ENCODE peak calls at places on chromosomes 1 and 21, in ten cellular contexts. X is pancreas, Q is upper lobe of left lung, D is sciatic nerve, Y is PC-3, M is activated B cell treated with CpG ODN at 0.5 μM for 24 hours, L is right lobe of liver, I is natural killer cell, H is K562, C is Right ventricle myocardium superior. A is an unnamed sample.

GRCh38 chr1:58156801-58157200 is 389.7 kb downstream of the OMA1 start:
- ATAC-seq in L (no peak), D (no peak), M (no peak), Q (no peak), I (no peak), H (no peak), C (no peak), X (no peak), Y (no peak), A (no peak)

GRCh38 chr1:57188169-57188568 is 222.4 kb upstream of the C8B start:
- ATAC-seq in M (no peak), D (no peak), X (no peak), Y (no peak), Q (no peak), I (no peak), L (no peak), C (no peak), H (no peak), A (no peak)

GRCh38 chr1:8015809-8016165 is 10.3 kb downstream of the ERRFI1 start:
- ATAC-seq in Y (no peak), M (no peak), L (peak), C (peak), D (peak), I (no peak), X (no peak), H (no peak), Q (no peak), A (peak)

GRCh38 chr1:19410393-19410792 is 74.9 kb downstream of the CAPZB start:
- ATAC-seq in D (no peak), X (no peak), C (no peak), I (no peak), M (no peak), Q (no peak), Y (no peak), L (no peak), H (peak), A (no peak)

GRCh38 chr1:20322825-20323612 is 32.3 kb downstream of the VWA5B1 start:
- ATAC-seq in I (no peak), X (no peak), H (no peak), M (no peak), C (no peak), Q (peak), Y (no peak), D (no peak), L (no peak), A (no peak)

GRCh38 chr1:220076861-220077762 is 12.5 kb downstream of the BPNT1 start:
- ATAC-seq in I (no peak), Q (no peak), M (no peak), L (no peak), X (no peak), Y (peak), C (no peak), H (no peak), D (no peak), A (no peak)

GRCh38 chr1:61254629-61255323 is 172.4 kb downstream of the NFIA start:
- ATAC-seq in X (no peak), I (peak), H (peak), L (peak), Y (peak), C (peak), D (peak), M (no peak), Q (no peak), A (peak)

GRCh38 chr1:66426231-66426853 is 107.6 kb upstream of the SGIP1 start:
- ATAC-seq in Q (no peak), Y (no peak), H (no peak), X (no peak), D (no peak), I (no peak), L (no peak), C (no peak), M (peak), A (no peak)

GRCh38 chr1:199585392-199585791 is 442.1 kb upstream of the NR5A2 start:
- ATAC-seq in C (no peak), X (no peak), H (no peak), L (no peak), M (no peak), I (no peak), D (no peak), Y (peak), Q (no peak), A (no peak)

GRCh38 chr21:46254208-46254975 is 25.8 kb upstream of the LSS start:
- ATAC-seq in L (no peak), C (no peak), M (peak), X (no peak), H (no peak), Y (no peak), D (no peak), Q (no peak), I (no peak), A (no peak)

GRCh38 chr1:226123591-226124471 is 61.3 kb downstream of the H3-3A start:
- ATAC-seq in Q (no peak), M (no peak), X (no peak), Y (peak), I (no peak), L (no peak), D (no peak), C (no peak), H (no peak), A (no peak)

GRCh38 chr1:59579222-59579621 is 235.5 kb upstream of the HOOK1 start:
- ATAC-seq in D (no peak), Q (no peak), Y (no peak), I (no peak), L (no peak), H (no peak), M (no peak), C (no peak), X (no peak), A (no peak)

GRCh38 chr1:42798010-42798409 is 13.2 kb downstream of the TMEM269 start:
- ATAC-seq in Q (no peak), L (no peak), C (no peak), H (peak), I (no peak), X (no peak), Y (no peak), M (no peak), D (no peak), A (no peak)

GRCh38 chr21:36203603-36203889 is 46.9 kb downstream of the DOP1B start:
- ATAC-seq in H (peak), Y (peak), Q (no peak), X (peak), M (peak), D (no peak), L (no peak), C (peak), I (no peak), A (no peak)

GRCh38 chr1:151952811-151953210 is 40.8 kb downstream of the S100A10 start:
- ATAC-seq in I (no peak), Q (no peak), D (no peak), C (no peak), H (no peak), L (no peak), M (no peak), X (no peak), Y (no peak), A (no peak)

GRCh38 chr1:64038965-64039926 is 164.2 kb upstream of the UBE2U start:
- ATAC-seq in X (peak), H (no peak), M (no peak), Y (peak), L (no peak), D (peak), Q (peak), I (no peak), C (peak), A (peak)

GRCh38 chr1:154698320-154699096 is 90.5 kb upstream of the ADAR start:
- ATAC-seq in D (no peak), Y (peak), Q (no peak), H (peak), X (peak), M (no peak), C (peak), L (peak), I (no peak), A (no peak)

GRCh38 chr1:3895279-3895950 is 4.7 kb downstream of the C1orf174 start:
- ATAC-seq in D (no peak), I (no peak), X (no peak), C (no peak), M (no peak), Q (no peak), L (no peak), Y (no peak), H (no peak), A (no peak)

GRCh38 chr1:13702425-13703127 is 2.6 kb downstream of the PRDM2 start:
- ATAC-seq in L (peak), X (no peak), D (no peak), H (no peak), M (peak), Q (no peak), I (peak), C (no peak), Y (no peak), A (no peak)

GRCh38 chr1:53956308-53957168 is 10.4 kb downstream of the LRRC42 start:
- ATAC-seq in Y (peak), L (peak), H (peak), M (no peak), Q (no peak), I (no peak), C (no peak), X (no peak), D (peak), A (peak)

GRCh38 chr21:29529139-29529538 is 230.4 kb downstream of the BACH1 start:
- ATAC-seq in H (no peak), Q (no peak), X (no peak), Y (no peak), I (no peak), C (no peak), D (no peak), M (no peak), L (no peak), A (no peak)

GRCh38 chr1:46372440-46372839 is 21.7 kb upstream of the FAAH start:
- ATAC-seq in M (no peak), L (no peak), X (no peak), Q (no peak), I (no peak), D (no peak), H (no peak), C (no peak), Y (no peak), A (no peak)

GRCh38 chr1:246782120-246782900 is 58.1 kb downstream of the SCCPDH start:
- ATAC-seq in Q (no peak), Y (peak), I (no peak), D (peak), H (peak), C (peak), M (no peak), X (peak), L (peak), A (peak)

GRCh38 chr1:32773764-32774463 is 43.2 kb downstream of the YARS1 start:
- ATAC-seq in C (no peak), I (no peak), D (no peak), H (peak), Q (no peak), M (no peak), L (no peak), X (no peak), Y (no peak), A (no peak)

GRCh38 chr1:206631085-206631509 is 4.2 kb upstream of the DYRK3 start:
- ATAC-seq in I (no peak), Q (no peak), X (no peak), H (peak), C (peak), Y (peak), M (peak), D (peak), L (no peak), A (peak)

GRCh38 chr1:36349241-36349671 is 25.8 kb upstream of the EVA1B start:
- ATAC-seq in L (peak), C (no peak), X (no peak), D (no peak), Y (peak), Q (no peak), H (no peak), I (peak), M (peak), A (no peak)

GRCh38 chr1:8171751-8172464 is 145.8 kb upstream of the ERRFI1 start:
- ATAC-seq in Y (no peak), D (no peak), C (no peak), L (no peak), Q (no peak), X (no peak), I (no peak), M (no peak), H (no peak), A (no peak)

GRCh38 chr21:45372732-45373355 is 32.1 kb upstream of the COL18A1 start:
- ATAC-seq in D (no peak), I (no peak), H (no peak), M (no peak), Y (peak), L (no peak), Q (no peak), X (no peak), C (no peak), A (no peak)

GRCh38 chr1:54764922-54765561 is 719 bp upstream of the PARS2 start:
- ATAC-seq in I (no peak), D (peak), X (peak), H (peak), M (peak), L (peak), Y (peak), C (peak), Q (no peak), A (peak)

GRCh38 chr1:221032616-221033342 is 153.5 kb downstream of the HLX start:
- ATAC-seq in C (peak), I (no peak), X (no peak), L (no peak), D (no peak), M (no peak), Q (no peak), H (peak), Y (peak), A (peak)

GRCh38 chr1:12342261-12343003 is 112.6 kb downstream of the VPS13D start:
- ATAC-seq in D (peak), Y (no peak), C (peak), M (no peak), X (no peak), H (no peak), I (no peak), Q (peak), L (no peak), A (no peak)

A was measured in gastroesophageal sphincter.